ENCODE peak calls at places on chromosomes 12 and 14, in four cellular contexts. T is substantia nigra, C is body of pancreas, V is putamen. H is an unnamed sample.

GRCh38 chr12:3252416-3252815 is 175.2 kb downstream of the TSPAN9 start:
- DNase-seq in C (peak), V (peak), T (no peak), H (peak)

GRCh38 chr12:40622246-40622838 is 69.9 kb upstream of the CNTN1 start:
- DNase-seq in V (peak), T (no peak), C (peak), H (peak)

GRCh38 chr12:57444744-57445143 is 10.2 kb downstream of the INHBC start:
- DNase-seq in V (no peak), T (no peak), C (no peak), H (no peak)

GRCh38 chr12:117622087-117622486 is 260.7 kb upstream of the NOS1 start:
- DNase-seq in V (no peak), T (no peak), C (no peak), H (no peak)

GRCh38 chr12:15796493-15797141 is 7.4 kb upstream of the EPS8 start:
- DNase-seq in T (no peak), C (no peak), V (no peak), H (no peak)

GRCh38 chr12:5432011-5432400 is at the start of gene NTF3:
- DNase-seq in T (no peak), V (no peak), C (no peak), H (no peak)

GRCh38 chr12:89504560-89505346 is 19.8 kb downstream of the GALNT4 start:
- DNase-seq in T (no peak), C (no peak), V (no peak), H (no peak)

GRCh38 chr12:66131067-66131688 is 628 bp upstream of the LLPH start:
- DNase-seq in T (no peak), V (no peak), C (no peak), H (no peak)

GRCh38 chr12:105983622-105984325 is 155.0 kb downstream of the NUAK1 start:
- DNase-seq in C (no peak), T (no peak), V (no peak), H (no peak)

GRCh38 chr14:73237219-73237785 is at the start of gene PAPLN:
- DNase-seq in C (peak), V (no peak), T (no peak), H (no peak)